ENCODE peak calls at places on chromosomes 6 and 20, in five cellular contexts. E is bronchial epithelial cell, Z is prostate gland, U is Right ventricle myocardium superior, V is GM03348. Q is an unnamed sample.

GRCh38 chr6:170295519-170296422 is 4.9 kb upstream of the DLL1 start:
- DNase-seq in E (peak), Z (peak), U (peak), V (peak), Q (no peak)

GRCh38 chr20:19806806-19807691 is 49.0 kb downstream of the RIN2 start:
- DNase-seq in E (peak), Z (peak), U (no peak), V (no peak), Q (no peak)

GRCh38 chr20:11553603-11554002 is 364.1 kb upstream of the BTBD3 start:
- DNase-seq in E (peak), Z (no peak), U (no peak), V (peak), Q (no peak)

GRCh38 chr6:83044211-83044768 is 21.4 kb downstream of the UBE3D start:
- DNase-seq in E (no peak), Z (no peak), U (no peak), V (no peak), Q (peak)

GRCh38 chr6:135996668-135997067 is 145.2 kb downstream of the PDE7B start:
- DNase-seq in E (no peak), Z (no peak), U (no peak), V (no peak), Q (no peak)

GRCh38 chr6:152273638-152274037 is 363.5 kb downstream of the SYNE1 start:
- DNase-seq in E (peak), Z (no peak), U (peak), V (peak), Q (no peak)

GRCh38 chr6:157019115-157019628 is 242.0 kb downstream of the ARID1B start:
- DNase-seq in E (no peak), Z (no peak), U (no peak), V (no peak), Q (peak)

GRCh38 chr6:2765896-2766766 is 938 bp downstream of the WRNIP1 start:
- DNase-seq in E (peak), Z (peak), U (peak), V (peak), Q (peak)

GRCh38 chr6:76814496-76815458 is 648.5 kb downstream of the HTR1B start:
- DNase-seq in E (no peak), Z (no peak), U (no peak), V (no peak), Q (no peak)

GRCh38 chr6:100455230-100456124 is 9.2 kb downstream of the SIM1 start:
- DNase-seq in E (no peak), Z (no peak), U (no peak), V (no peak), Q (no peak)

GRCh38 chr20:24823176-24823575 is 125.9 kb upstream of the CST7 start:
- DNase-seq in E (no peak), Z (no peak), U (no peak), V (no peak), Q (no peak)

GRCh38 chr20:45268531-45268930 is 14.2 kb upstream of the SLPI start:
- DNase-seq in E (peak), Z (no peak), U (no peak), V (no peak), Q (no peak)

GRCh38 chr6:33279971-33280511 is 3.1 kb downstream of the B3GALT4 start:
- DNase-seq in E (peak), Z (no peak), U (no peak), V (peak), Q (peak)

GRCh38 chr6:166382933-166383816 is at the start of gene MPC1:
- DNase-seq in E (peak), Z (peak), U (peak), V (peak), Q (peak)

GRCh38 chr6:147285087-147285855 is 81.1 kb downstream of the STXBP5 start:
- DNase-seq in E (peak), Z (no peak), U (no peak), V (peak), Q (peak)

GRCh38 chr6:109336221-109336955 is 45.9 kb downstream of the CD164 start:
- DNase-seq in E (peak), Z (peak), U (no peak), V (peak), Q (no peak)

GRCh38 chr6:6751615-6752014 is 163.1 kb downstream of the LY86 start:
- DNase-seq in E (no peak), Z (peak), U (no peak), V (peak), Q (no peak)

GRCh38 chr6:116190550-116190949 is 63.3 kb downstream of the TSPYL4 start:
- DNase-seq in E (no peak), Z (no peak), U (no peak), V (peak), Q (no peak)

GRCh38 chr20:41567615-41568014 is 50.6 kb downstream of the CHD6 start:
- DNase-seq in E (no peak), Z (no peak), U (no peak), V (no peak), Q (no peak)

GRCh38 chr6:127514396-127515227 is 4.5 kb downstream of the MTCL3 start:
- DNase-seq in E (no peak), Z (no peak), U (peak), V (peak), Q (no peak)

GRCh38 chr6:45609141-45609638 is 231.5 kb upstream of the SUPT3H start:
- DNase-seq in E (no peak), Z (no peak), U (no peak), V (peak), Q (no peak)

GRCh38 chr6:154908723-154909122 is 86.4 kb upstream of the TIAM2 start:
- DNase-seq in E (no peak), Z (no peak), U (no peak), V (no peak), Q (no peak)

GRCh38 chr6:123380257-123380656 is 256.5 kb downstream of the TRDN start:
- DNase-seq in E (peak), Z (no peak), U (no peak), V (peak), Q (peak)

GRCh38 chr6:42428326-42429041 is 23.2 kb downstream of the TRERF1 start:
- DNase-seq in E (no peak), Z (no peak), U (peak), V (peak), Q (no peak)

GRCh38 chr6:139647001-139647400 is 272.6 kb upstream of the CITED2 start:
- DNase-seq in E (no peak), Z (no peak), U (no peak), V (peak), Q (no peak)

GRCh38 chr20:5835234-5835845 is 85.1 kb downstream of the SHLD1 start:
- DNase-seq in E (peak), Z (no peak), U (no peak), V (peak), Q (no peak)

GRCh38 chr6:134060491-134061106 is 8.2 kb upstream of the SLC2A12 start:
- DNase-seq in E (peak), Z (no peak), U (no peak), V (peak), Q (no peak)

GRCh38 chr6:14074723-14075503 is 42.7 kb upstream of the CD83 start:
- DNase-seq in E (peak), Z (no peak), U (no peak), V (peak), Q (no peak)

GRCh38 chr20:57902478-57902877 is 192.7 kb upstream of the PMEPA1 start:
- DNase-seq in E (peak), Z (no peak), U (no peak), V (peak), Q (no peak)

GRCh38 chr20:33811763-33812672 is 870 bp downstream of the CHMP4B start:
- DNase-seq in E (peak), Z (peak), U (peak), V (peak), Q (no peak)

GRCh38 chr6:110233769-110234374 is 53.6 kb downstream of the CDC40 start:
- DNase-seq in E (no peak), Z (no peak), U (no peak), V (peak), Q (no peak)

GRCh38 chr6:72798196-72798595 is 176.3 kb downstream of the KCNQ5 start:
- DNase-seq in E (peak), Z (no peak), U (no peak), V (peak), Q (no peak)

GRCh38 chr6:106206905-106207304 is 118.7 kb downstream of the ATG5 start:
- DNase-seq in E (no peak), Z (no peak), U (no peak), V (no peak), Q (no peak)